ENCODE peak calls at places on chromosomes 4 and X, in five cellular contexts. One of them, this sample, is unnamed.

GRCh38 chr4:181792641-181793612 is 450.3 kb upstream of the TENM3 start:
- DNase-seq in stomach: no peak
- DNase-seq in body of pancreas: no peak
- DNase-seq in heart left ventricle: no peak
- DNase-seq in adrenal gland: no peak
- DNase-seq in this sample: no peak

GRCh38 chr4:162586266-162586665 is 422.5 kb upstream of the FSTL5 start:
- DNase-seq in stomach: no peak
- DNase-seq in body of pancreas: no peak
- DNase-seq in heart left ventricle: no peak
- DNase-seq in adrenal gland: no peak
- DNase-seq in this sample: no peak

GRCh38 chr4:20629180-20630115 is 70.8 kb upstream of the PACRGL start:
- DNase-seq in stomach: no peak
- DNase-seq in body of pancreas: no peak
- DNase-seq in heart left ventricle: no peak
- DNase-seq in adrenal gland: no peak
- DNase-seq in this sample: no peak

GRCh38 chr4:51842167-51842553 is 793 bp upstream of the DCUN1D4 start:
- DNase-seq in stomach: no peak
- DNase-seq in body of pancreas: no peak
- DNase-seq in heart left ventricle: no peak
- DNase-seq in adrenal gland: no peak
- DNase-seq in this sample: peak; percentile 46

GRCh38 chr4:155564086-155564485 is 102.6 kb upstream of the GUCY1A1 start:
- DNase-seq in stomach: no peak
- DNase-seq in body of pancreas: no peak
- DNase-seq in heart left ventricle: no peak
- DNase-seq in adrenal gland: no peak
- DNase-seq in this sample: no peak

GRCh38 chrX:150362599-150363481 is at the start of gene MAMLD1:
- DNase-seq in stomach: peak; percentile 70
- DNase-seq in body of pancreas: peak; percentile 73
- DNase-seq in heart left ventricle: peak; percentile 76
- DNase-seq in adrenal gland: peak; percentile 72
- DNase-seq in this sample: peak; percentile 64

GRCh38 chr4:57110635-57111546 is 706 bp upstream of the IGFBP7 start:
- DNase-seq in stomach: peak; percentile 30
- DNase-seq in body of pancreas: peak; percentile 20
- DNase-seq in heart left ventricle: peak; percentile 56
- DNase-seq in adrenal gland: peak; percentile 20
- DNase-seq in this sample: peak; percentile 60

GRCh38 chrX:17802756-17803155 is 58.3 kb downstream of the RAI2 start:
- DNase-seq in stomach: no peak
- DNase-seq in body of pancreas: no peak
- DNase-seq in heart left ventricle: no peak
- DNase-seq in adrenal gland: no peak
- DNase-seq in this sample: no peak

GRCh38 chrX:109622270-109622669 is 2.7 kb downstream of the KCNE5 start:
- DNase-seq in stomach: no peak
- DNase-seq in body of pancreas: peak; percentile 14
- DNase-seq in heart left ventricle: peak; percentile 18
- DNase-seq in adrenal gland: peak; percentile 74
- DNase-seq in this sample: no peak

GRCh38 chr4:72418458-72418857 is 150.6 kb downstream of the ADAMTS3 start:
- DNase-seq in stomach: no peak
- DNase-seq in body of pancreas: no peak
- DNase-seq in heart left ventricle: peak; percentile 53
- DNase-seq in adrenal gland: peak; percentile 63
- DNase-seq in this sample: peak; percentile 60

GRCh38 chr4:20159516-20159915 is 92.2 kb upstream of the SLIT2 start:
- DNase-seq in stomach: no peak
- DNase-seq in body of pancreas: no peak
- DNase-seq in heart left ventricle: no peak
- DNase-seq in adrenal gland: no peak
- DNase-seq in this sample: no peak

GRCh38 chr4:1985287-1985686 is 23.5 kb downstream of the NELFA start:
- DNase-seq in stomach: no peak
- DNase-seq in body of pancreas: no peak
- DNase-seq in heart left ventricle: no peak
- DNase-seq in adrenal gland: no peak
- DNase-seq in this sample: no peak

GRCh38 chr4:24488399-24489164 is 95.8 kb downstream of the DHX15 start:
- DNase-seq in stomach: peak; percentile 87
- DNase-seq in body of pancreas: peak; percentile 81
- DNase-seq in heart left ventricle: peak; percentile 57
- DNase-seq in adrenal gland: peak; percentile 64
- DNase-seq in this sample: peak; percentile 92

GRCh38 chrX:357693-358471 is 28.8 kb downstream of the PPP2R3B start:
- DNase-seq in stomach: no peak
- DNase-seq in body of pancreas: no peak
- DNase-seq in heart left ventricle: no peak
- DNase-seq in adrenal gland: no peak
- DNase-seq in this sample: no peak

GRCh38 chr4:121239951-121240350 is 75.8 kb upstream of the TNIP3 start:
- DNase-seq in stomach: no peak
- DNase-seq in body of pancreas: no peak
- DNase-seq in heart left ventricle: no peak
- DNase-seq in adrenal gland: no peak
- DNase-seq in this sample: no peak

GRCh38 chrX:49102221-49102620 is 21.3 kb downstream of the GPKOW start:
- DNase-seq in stomach: no peak
- DNase-seq in body of pancreas: no peak
- DNase-seq in heart left ventricle: no peak
- DNase-seq in adrenal gland: no peak
- DNase-seq in this sample: no peak

GRCh38 chr4:186297013-186297645 is 31.1 kb downstream of the F11 start:
- DNase-seq in stomach: no peak
- DNase-seq in body of pancreas: no peak
- DNase-seq in heart left ventricle: no peak
- DNase-seq in adrenal gland: no peak
- DNase-seq in this sample: no peak

GRCh38 chr4:94803181-94803580 is 45.4 kb downstream of the BMPR1B start:
- DNase-seq in stomach: no peak
- DNase-seq in body of pancreas: no peak
- DNase-seq in heart left ventricle: no peak
- DNase-seq in adrenal gland: no peak
- DNase-seq in this sample: no peak

GRCh38 chr4:1693131-1693896 is 9.2 kb upstream of the FAM53A start:
- DNase-seq in stomach: peak; percentile 80
- DNase-seq in body of pancreas: peak; percentile 80
- DNase-seq in heart left ventricle: peak; percentile 67
- DNase-seq in adrenal gland: peak; percentile 71
- DNase-seq in this sample: peak; percentile 58

GRCh38 chr4:76585897-76586360 is 150.9 kb downstream of the SHROOM3 start:
- DNase-seq in stomach: peak; percentile 95
- DNase-seq in body of pancreas: peak; percentile 96
- DNase-seq in heart left ventricle: peak; percentile 78
- DNase-seq in adrenal gland: peak; percentile 79
- DNase-seq in this sample: peak; percentile 73

GRCh38 chrX:149374751-149375150 is 130.4 kb downstream of the IDS start:
- DNase-seq in stomach: no peak
- DNase-seq in body of pancreas: no peak
- DNase-seq in heart left ventricle: no peak
- DNase-seq in adrenal gland: no peak
- DNase-seq in this sample: no peak

GRCh38 chr4:55554453-55555030 is 7.8 kb upstream of the CLOCK start:
- DNase-seq in stomach: no peak
- DNase-seq in body of pancreas: no peak
- DNase-seq in heart left ventricle: no peak
- DNase-seq in adrenal gland: no peak
- DNase-seq in this sample: no peak

GRCh38 chr4:74653331-74654229 is 140.7 kb downstream of the BTC start:
- DNase-seq in stomach: no peak
- DNase-seq in body of pancreas: no peak
- DNase-seq in heart left ventricle: no peak
- DNase-seq in adrenal gland: no peak
- DNase-seq in this sample: no peak

GRCh38 chr4:39151120-39151713 is 31.1 kb upstream of the WDR19 start:
- DNase-seq in stomach: no peak
- DNase-seq in body of pancreas: no peak
- DNase-seq in heart left ventricle: no peak
- DNase-seq in adrenal gland: no peak
- DNase-seq in this sample: no peak

GRCh38 chr4:55608591-55608990 is 16.5 kb upstream of the PDCL2 start:
- DNase-seq in stomach: no peak
- DNase-seq in body of pancreas: no peak
- DNase-seq in heart left ventricle: no peak
- DNase-seq in adrenal gland: no peak
- DNase-seq in this sample: no peak

GRCh38 chrX:136684120-136684519 is 36.2 kb downstream of the CD40LG start:
- DNase-seq in stomach: no peak
- DNase-seq in body of pancreas: no peak
- DNase-seq in heart left ventricle: no peak
- DNase-seq in adrenal gland: no peak
- DNase-seq in this sample: no peak

GRCh38 chr4:184474261-184475095 is at the start of gene IRF2:
- DNase-seq in stomach: peak; percentile 97
- DNase-seq in body of pancreas: peak; percentile 96
- DNase-seq in heart left ventricle: peak; percentile 98
- DNase-seq in adrenal gland: peak; percentile 99
- DNase-seq in this sample: peak; percentile 96

GRCh38 chr4:66273110-66273509 is 602.8 kb upstream of the EPHA5 start:
- DNase-seq in stomach: no peak
- DNase-seq in body of pancreas: no peak
- DNase-seq in heart left ventricle: no peak
- DNase-seq in adrenal gland: no peak
- DNase-seq in this sample: no peak

DNA sequence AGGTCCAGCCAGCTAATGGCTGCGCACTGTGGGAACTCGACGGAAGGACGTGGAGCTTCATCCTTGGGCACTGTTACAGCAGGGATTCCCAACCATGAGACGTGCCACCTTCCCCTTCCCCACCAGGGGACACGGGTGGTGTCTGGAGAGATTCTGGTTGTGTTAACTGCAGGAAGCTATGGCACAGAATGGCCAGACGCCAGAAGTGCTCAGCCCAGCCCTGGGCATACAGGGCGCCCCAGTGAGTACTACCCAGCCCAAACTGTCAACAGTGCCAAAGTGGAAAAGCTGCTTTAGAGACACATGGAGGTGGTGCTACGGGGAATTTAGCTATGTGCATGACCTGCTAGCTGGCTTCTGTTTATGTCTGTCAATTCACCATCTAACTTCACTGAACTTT is 32.8 kb downstream of the ACOX3 start:
- DNase-seq in stomach: peak; percentile 69
- DNase-seq in body of pancreas: no peak
- DNase-seq in heart left ventricle: no peak
- DNase-seq in adrenal gland: no peak
- DNase-seq in this sample: no peak
- TF ChIP-seq POLR2A in stomach: no peak
- TF ChIP-seq POLR2A in body of pancreas: no peak
- TF ChIP-seq POLR2A in heart left ventricle: no peak
- TF ChIP-seq POLR2A in adrenal gland: no peak
- TF ChIP-seq POLR2A in this sample: no peak

GRCh38 chrX:151985531-151985930 is 11.1 kb upstream of the GABRE start:
- DNase-seq in stomach: no peak
- DNase-seq in body of pancreas: no peak
- DNase-seq in heart left ventricle: no peak
- DNase-seq in adrenal gland: no peak
- DNase-seq in this sample: no peak

GRCh38 chrX:151983186-151983585 is 8.7 kb upstream of the GABRE start:
- DNase-seq in stomach: no peak
- DNase-seq in body of pancreas: no peak
- DNase-seq in heart left ventricle: no peak
- DNase-seq in adrenal gland: no peak
- DNase-seq in this sample: no peak

GRCh38 chrX:151985955-151986354 is 11.5 kb upstream of the GABRE start:
- DNase-seq in stomach: no peak
- DNase-seq in body of pancreas: no peak
- DNase-seq in heart left ventricle: no peak
- DNase-seq in adrenal gland: peak; percentile 58
- DNase-seq in this sample: no peak

GRCh38 chrX:151984891-151985290 is 10.4 kb upstream of the GABRE start:
- DNase-seq in stomach: no peak
- DNase-seq in body of pancreas: no peak
- DNase-seq in heart left ventricle: no peak
- DNase-seq in adrenal gland: no peak
- DNase-seq in this sample: no peak

GRCh38 chrX:151984328-151984727 is 9.9 kb upstream of the GABRE start:
- DNase-seq in stomach: no peak
- DNase-seq in body of pancreas: no peak
- DNase-seq in heart left ventricle: no peak
- DNase-seq in adrenal gland: no peak
- DNase-seq in this sample: no peak
- H3K4me1 ChIP-seq in stomach: no peaks in the 10 kb centered on the region
- H3K4me1 ChIP-seq in body of pancreas: no peaks in the 10 kb centered on the region
- H3K4me1 ChIP-seq in heart left ventricle: peaks cover 18% of the 10 kb centered on the region
- H3K4me1 ChIP-seq in adrenal gland: no peaks in the 10 kb centered on the region
- H3K4me1 ChIP-seq in this sample: no peaks in the 10 kb centered on the region

GRCh38 chr4:110630621-110631402 is 7.9 kb upstream of the PITX2 start:
- DNase-seq in stomach: no peak
- DNase-seq in body of pancreas: no peak
- DNase-seq in heart left ventricle: no peak
- DNase-seq in adrenal gland: no peak
- DNase-seq in this sample: no peak
- TF ChIP-seq POLR2A in stomach: no peak
- TF ChIP-seq POLR2A in body of pancreas: no peak
- TF ChIP-seq POLR2A in heart left ventricle: no peak
- TF ChIP-seq POLR2A in adrenal gland: no peak
- TF ChIP-seq POLR2A in this sample: no peak

DNA sequence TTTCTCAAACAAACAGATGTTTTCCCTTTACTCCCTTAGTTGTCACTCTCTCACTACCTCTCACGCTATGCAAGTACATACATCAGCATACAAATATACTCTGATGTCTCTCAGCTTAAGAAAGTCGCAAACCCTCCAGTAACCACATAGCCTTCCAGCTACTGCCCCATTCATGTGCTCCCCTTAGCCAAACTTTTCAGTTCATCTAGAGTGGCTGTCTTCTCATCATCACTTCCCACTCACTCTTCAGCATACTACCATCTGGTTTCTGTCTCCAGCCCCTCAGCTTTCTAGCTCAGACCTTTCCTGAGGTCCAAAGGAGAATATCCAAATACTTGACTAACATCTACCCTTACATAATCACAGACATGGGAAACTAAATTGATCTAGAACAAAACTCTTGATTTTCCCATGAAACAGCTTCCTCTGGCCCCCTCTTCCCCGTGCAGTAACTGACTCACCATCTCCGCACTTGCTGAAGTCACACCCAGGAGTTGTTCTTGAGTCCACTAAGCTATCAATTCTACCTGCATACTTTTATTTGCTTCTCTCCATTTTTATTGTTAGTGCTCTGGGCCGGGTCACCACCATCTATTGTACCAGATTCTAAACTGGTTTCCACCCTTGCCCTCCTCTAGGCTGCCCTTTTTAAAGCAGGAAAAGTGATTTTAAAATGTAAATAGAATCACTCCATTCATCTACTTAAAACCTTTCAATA is 57.2 kb downstream of the CASP6 start:
- DNase-seq in stomach: no peak
- DNase-seq in body of pancreas: no peak
- DNase-seq in heart left ventricle: no peak
- DNase-seq in adrenal gland: no peak
- DNase-seq in this sample: no peak
- H3K4me1 ChIP-seq in stomach: no peaks in the 10 kb centered on the region
- H3K4me1 ChIP-seq in body of pancreas: no peaks in the 10 kb centered on the region
- H3K4me1 ChIP-seq in heart left ventricle: no peaks in the 10 kb centered on the region
- H3K4me1 ChIP-seq in adrenal gland: no peaks in the 10 kb centered on the region
- H3K4me1 ChIP-seq in this sample: no peaks in the 10 kb centered on the region

GRCh38 chr4:167248271-167248670 is 14.0 kb upstream of the SPOCK3 start:
- DNase-seq in stomach: no peak
- DNase-seq in body of pancreas: no peak
- DNase-seq in heart left ventricle: no peak
- DNase-seq in adrenal gland: no peak
- DNase-seq in this sample: no peak
- TF ChIP-seq POLR2A in stomach: no peak
- TF ChIP-seq POLR2A in body of pancreas: no peak
- TF ChIP-seq POLR2A in heart left ventricle: no peak
- TF ChIP-seq POLR2A in adrenal gland: no peak
- TF ChIP-seq POLR2A in this sample: no peak